ENCODE peak calls at places on chromosomes 3 and 15, in eight cellular contexts. One of them, this sample, is unnamed.

GRCh38 chr3:30496496-30496966 is 109.9 kb upstream of the TGFBR2 start:
- DNase-seq in GM06990: no peak
- DNase-seq in AG09319: no peak
- DNase-seq in nephron progenitor cell: no peak
- DNase-seq in GM12865: no peak
- DNase-seq in GM23338: no peak
- DNase-seq in heart right ventricle: no peak
- DNase-seq in RWPE1: no peak
- DNase-seq in this sample: no peak

GRCh38 chr3:47162695-47163022 is 1.3 kb downstream of the SETD2 start:
- DNase-seq in GM06990: no peak
- DNase-seq in AG09319: no peak
- DNase-seq in nephron progenitor cell: no peak
- DNase-seq in GM12865: no peak
- DNase-seq in GM23338: no peak
- DNase-seq in heart right ventricle: no peak
- DNase-seq in RWPE1: no peak
- DNase-seq in this sample: no peak

GRCh38 chr3:116927918-116928317 is 218.3 kb downstream of the TUSC7 start:
- DNase-seq in GM06990: no peak
- DNase-seq in AG09319: no peak
- DNase-seq in nephron progenitor cell: no peak
- DNase-seq in GM12865: no peak
- DNase-seq in GM23338: peak
- DNase-seq in heart right ventricle: no peak
- DNase-seq in RWPE1: no peak
- DNase-seq in this sample: no peak

GRCh38 chr3:37989821-37990480 is 635 bp upstream of the VILL start:
- DNase-seq in GM06990: no peak
- DNase-seq in AG09319: no peak
- DNase-seq in nephron progenitor cell: no peak
- DNase-seq in GM12865: no peak
- DNase-seq in GM23338: no peak
- DNase-seq in heart right ventricle: no peak
- DNase-seq in RWPE1: no peak
- DNase-seq in this sample: no peak

GRCh38 chr3:125165189-125165947 is 47.2 kb downstream of the SLC12A8 start:
- DNase-seq in GM06990: no peak
- DNase-seq in AG09319: no peak
- DNase-seq in nephron progenitor cell: peak
- DNase-seq in GM12865: peak
- DNase-seq in GM23338: peak
- DNase-seq in heart right ventricle: peak
- DNase-seq in RWPE1: no peak
- DNase-seq in this sample: peak

GRCh38 chr3:43468141-43468540 is 153.7 kb downstream of the ANO10 start:
- DNase-seq in GM06990: no peak
- DNase-seq in AG09319: no peak
- DNase-seq in nephron progenitor cell: no peak
- DNase-seq in GM12865: no peak
- DNase-seq in GM23338: no peak
- DNase-seq in heart right ventricle: no peak
- DNase-seq in RWPE1: no peak
- DNase-seq in this sample: no peak

GRCh38 chr3:131756405-131756804 is 253.6 kb upstream of the MRPL3 start:
- DNase-seq in GM06990: no peak
- DNase-seq in AG09319: no peak
- DNase-seq in nephron progenitor cell: no peak
- DNase-seq in GM12865: no peak
- DNase-seq in GM23338: peak
- DNase-seq in heart right ventricle: no peak
- DNase-seq in RWPE1: no peak
- DNase-seq in this sample: no peak

GRCh38 chr15:78049691-78050440 is 27.6 kb downstream of the TBC1D2B start:
- DNase-seq in GM06990: no peak
- DNase-seq in AG09319: no peak
- DNase-seq in nephron progenitor cell: no peak
- DNase-seq in GM12865: peak
- DNase-seq in GM23338: no peak
- DNase-seq in heart right ventricle: no peak
- DNase-seq in RWPE1: no peak
- DNase-seq in this sample: no peak

GRCh38 chr15:90482124-90483011 is 47.4 kb upstream of the CRTC3 start:
- DNase-seq in GM06990: no peak
- DNase-seq in AG09319: peak
- DNase-seq in nephron progenitor cell: peak
- DNase-seq in GM12865: peak
- DNase-seq in GM23338: peak
- DNase-seq in heart right ventricle: no peak
- DNase-seq in RWPE1: peak
- DNase-seq in this sample: peak

GRCh38 chr15:83890584-83890983 is 236.7 kb downstream of the ADAMTSL3 start:
- DNase-seq in GM06990: no peak
- DNase-seq in AG09319: no peak
- DNase-seq in nephron progenitor cell: no peak
- DNase-seq in GM12865: no peak
- DNase-seq in GM23338: no peak
- DNase-seq in heart right ventricle: no peak
- DNase-seq in RWPE1: no peak
- DNase-seq in this sample: no peak

GRCh38 chr15:99279783-99280307 is 28.6 kb downstream of the LRRC28 start:
- DNase-seq in GM06990: no peak
- DNase-seq in AG09319: no peak
- DNase-seq in nephron progenitor cell: no peak
- DNase-seq in GM12865: no peak
- DNase-seq in GM23338: no peak
- DNase-seq in heart right ventricle: no peak
- DNase-seq in RWPE1: no peak
- DNase-seq in this sample: no peak

DNA sequence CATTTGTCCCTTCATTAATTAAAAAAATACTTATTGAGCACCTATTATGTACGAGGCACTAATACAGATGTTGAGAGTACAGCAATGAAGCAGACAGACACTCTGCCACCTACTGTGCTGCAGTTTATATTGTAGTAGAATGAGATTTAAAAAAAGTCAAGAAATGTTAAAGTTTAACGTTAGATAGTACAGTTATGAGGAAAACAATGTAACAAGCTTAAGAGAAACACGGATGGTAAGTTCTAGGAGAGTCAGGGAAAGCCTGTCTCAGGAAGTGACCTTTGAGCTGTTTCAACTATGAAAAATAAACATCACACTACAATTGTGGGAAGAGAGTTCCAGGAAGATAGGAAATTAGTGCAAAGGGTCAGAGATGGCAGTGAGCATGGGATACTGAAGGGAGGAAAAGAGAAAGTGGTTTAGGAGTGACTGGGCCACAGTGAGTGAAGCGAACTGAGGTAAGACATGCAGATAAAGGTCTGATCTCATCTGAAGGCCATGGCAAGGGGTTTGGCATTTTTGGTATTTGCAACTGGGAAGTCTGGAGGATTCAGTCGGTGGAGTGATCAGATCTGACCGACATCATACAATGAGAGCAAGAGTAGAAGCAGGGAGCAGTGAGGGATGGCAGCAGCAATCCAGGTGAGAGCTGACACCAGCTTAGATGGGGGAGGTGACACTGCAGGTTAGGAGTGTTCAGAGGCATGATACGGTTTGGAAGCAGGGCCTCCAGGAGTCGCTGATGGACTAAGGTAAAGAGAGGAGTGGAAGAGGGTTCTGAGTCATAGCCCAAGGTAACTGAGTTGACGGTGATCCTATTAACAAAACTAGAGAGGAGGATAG is 28.5 kb downstream of the PLSCR4 start:
- DNase-seq in GM06990: no peak
- DNase-seq in AG09319: no peak
- DNase-seq in nephron progenitor cell: no peak
- DNase-seq in GM12865: no peak
- DNase-seq in GM23338: peak
- DNase-seq in heart right ventricle: no peak
- DNase-seq in RWPE1: peak
- DNase-seq in this sample: no peak
- TF ChIP-seq CTCF in GM06990: no peak
- TF ChIP-seq CTCF in AG09319: no peak
- TF ChIP-seq CTCF in nephron progenitor cell: no peak
- TF ChIP-seq CTCF in GM12865: no peak
- TF ChIP-seq CTCF in GM23338: peak
- TF ChIP-seq CTCF in heart right ventricle: no peak
- TF ChIP-seq CTCF in RWPE1: no peak
- TF ChIP-seq CTCF in this sample: no peak

GRCh38 chr3:33883538-33884203 is 85.2 kb downstream of the PDCD6IP start:
- DNase-seq in GM06990: no peak
- DNase-seq in AG09319: no peak
- DNase-seq in nephron progenitor cell: peak
- DNase-seq in GM12865: peak
- DNase-seq in GM23338: peak
- DNase-seq in heart right ventricle: no peak
- DNase-seq in RWPE1: no peak
- DNase-seq in this sample: peak

GRCh38 chr3:33885496-33885895 is 87.1 kb downstream of the PDCD6IP start:
- DNase-seq in GM06990: no peak
- DNase-seq in AG09319: no peak
- DNase-seq in nephron progenitor cell: no peak
- DNase-seq in GM12865: no peak
- DNase-seq in GM23338: no peak
- DNase-seq in heart right ventricle: no peak
- DNase-seq in RWPE1: no peak
- DNase-seq in this sample: no peak

GRCh38 chr3:33884701-33885100 is 86.3 kb downstream of the PDCD6IP start:
- DNase-seq in GM06990: no peak
- DNase-seq in AG09319: no peak
- DNase-seq in nephron progenitor cell: no peak
- DNase-seq in GM12865: no peak
- DNase-seq in GM23338: no peak
- DNase-seq in heart right ventricle: no peak
- DNase-seq in RWPE1: no peak
- DNase-seq in this sample: no peak

GRCh38 chr3:33886015-33886414 is 87.6 kb downstream of the PDCD6IP start:
- DNase-seq in GM06990: no peak
- DNase-seq in AG09319: no peak
- DNase-seq in nephron progenitor cell: no peak
- DNase-seq in GM12865: no peak
- DNase-seq in GM23338: no peak
- DNase-seq in heart right ventricle: no peak
- DNase-seq in RWPE1: peak
- DNase-seq in this sample: no peak

DNA sequence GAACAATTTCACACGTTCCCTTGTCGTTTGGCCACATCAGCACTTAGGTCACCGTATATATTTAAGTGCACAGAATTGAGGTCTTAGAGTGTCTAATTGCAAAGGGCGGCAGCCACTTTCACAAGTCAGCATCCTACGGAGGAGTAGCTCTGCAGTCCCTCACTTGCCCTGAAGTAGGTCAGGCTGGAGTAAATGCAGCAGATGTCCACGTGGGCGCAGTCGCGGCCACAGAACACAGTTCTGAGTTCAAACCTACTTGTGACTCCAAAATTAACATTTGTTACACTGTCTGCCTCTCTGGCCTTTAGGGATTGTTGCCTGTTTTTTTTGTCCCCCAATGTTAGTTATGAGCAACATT is 85.8 kb downstream of the PDCD6IP start:
- DNase-seq in GM06990: no peak
- DNase-seq in AG09319: no peak
- DNase-seq in nephron progenitor cell: no peak
- DNase-seq in GM12865: peak
- DNase-seq in GM23338: peak
- DNase-seq in heart right ventricle: no peak
- DNase-seq in RWPE1: no peak
- DNase-seq in this sample: no peak
- TF ChIP-seq CTCF in GM06990: no peak
- TF ChIP-seq CTCF in AG09319: no peak
- TF ChIP-seq CTCF in nephron progenitor cell: no peak
- TF ChIP-seq CTCF in GM12865: no peak
- TF ChIP-seq CTCF in GM23338: peak
- TF ChIP-seq CTCF in heart right ventricle: peak
- TF ChIP-seq CTCF in RWPE1: no peak
- TF ChIP-seq CTCF in this sample: peak

GRCh38 chr15:101099183-101099582 is 152.7 kb downstream of the CHSY1 start:
- DNase-seq in GM06990: no peak
- DNase-seq in AG09319: no peak
- DNase-seq in nephron progenitor cell: no peak
- DNase-seq in GM12865: no peak
- DNase-seq in GM23338: no peak
- DNase-seq in heart right ventricle: no peak
- DNase-seq in RWPE1: no peak
- DNase-seq in this sample: no peak
- TF ChIP-seq CTCF in GM06990: no peak
- TF ChIP-seq CTCF in AG09319: no peak
- TF ChIP-seq CTCF in nephron progenitor cell: no peak
- TF ChIP-seq CTCF in GM12865: no peak
- TF ChIP-seq CTCF in GM23338: peak
- TF ChIP-seq CTCF in heart right ventricle: no peak
- TF ChIP-seq CTCF in RWPE1: no peak
- TF ChIP-seq CTCF in this sample: no peak

GRCh38 chr3:58249358-58250092 is 11.9 kb downstream of the ABHD6 start:
- DNase-seq in GM06990: no peak
- DNase-seq in AG09319: no peak
- DNase-seq in nephron progenitor cell: peak
- DNase-seq in GM12865: no peak
- DNase-seq in GM23338: peak
- DNase-seq in heart right ventricle: no peak
- DNase-seq in RWPE1: no peak
- DNase-seq in this sample: no peak

GRCh38 chr3:58251653-58252052 is 14.1 kb downstream of the ABHD6 start:
- DNase-seq in GM06990: no peak
- DNase-seq in AG09319: no peak
- DNase-seq in nephron progenitor cell: no peak
- DNase-seq in GM12865: no peak
- DNase-seq in GM23338: no peak
- DNase-seq in heart right ventricle: no peak
- DNase-seq in RWPE1: no peak
- DNase-seq in this sample: no peak

GRCh38 chr3:58254144-58254543 is 16.6 kb downstream of the ABHD6 start:
- DNase-seq in GM06990: no peak
- DNase-seq in AG09319: no peak
- DNase-seq in nephron progenitor cell: no peak
- DNase-seq in GM12865: no peak
- DNase-seq in GM23338: no peak
- DNase-seq in heart right ventricle: no peak
- DNase-seq in RWPE1: no peak
- DNase-seq in this sample: no peak

GRCh38 chr3:58246148-58247051 is 8.8 kb downstream of the ABHD6 start:
- DNase-seq in GM06990: no peak
- DNase-seq in AG09319: no peak
- DNase-seq in nephron progenitor cell: no peak
- DNase-seq in GM12865: no peak
- DNase-seq in GM23338: no peak
- DNase-seq in heart right ventricle: no peak
- DNase-seq in RWPE1: no peak
- DNase-seq in this sample: no peak

DNA sequence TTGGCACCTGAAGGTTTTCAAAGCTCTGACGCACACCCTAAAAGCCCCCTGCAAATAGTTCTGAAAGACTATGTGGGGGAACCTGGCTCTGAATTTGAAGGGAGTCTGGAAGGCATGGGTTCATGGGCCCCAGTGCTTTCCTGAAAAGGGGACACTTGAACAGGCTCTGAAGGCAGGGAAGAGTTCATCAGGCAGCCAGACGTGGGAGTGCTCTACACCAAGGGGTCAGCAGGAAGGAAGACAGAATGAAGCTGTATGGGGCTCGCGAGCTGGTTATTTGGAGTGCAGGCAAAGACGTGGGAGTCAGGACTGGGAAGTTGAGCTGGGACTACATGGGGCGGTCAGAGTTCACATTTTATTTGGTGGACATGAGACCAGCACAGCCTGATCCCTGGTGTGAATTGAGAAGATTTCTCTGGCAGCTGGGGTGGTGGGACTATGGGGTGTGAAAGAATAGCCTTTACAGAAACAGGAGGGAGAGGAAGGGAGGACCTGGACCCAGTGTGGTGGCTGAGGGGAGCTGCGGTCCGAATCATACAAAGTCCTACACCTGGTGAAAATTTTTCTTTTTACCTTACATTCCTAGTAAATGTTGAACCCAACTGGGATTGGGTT is 12.6 kb downstream of the ABHD6 start:
- DNase-seq in GM06990: no peak
- DNase-seq in AG09319: no peak
- DNase-seq in nephron progenitor cell: peak
- DNase-seq in GM12865: no peak
- DNase-seq in GM23338: no peak
- DNase-seq in heart right ventricle: no peak
- DNase-seq in RWPE1: no peak
- DNase-seq in this sample: no peak
- TF ChIP-seq CTCF in GM06990: no peak
- TF ChIP-seq CTCF in AG09319: no peak
- TF ChIP-seq CTCF in nephron progenitor cell: no peak
- TF ChIP-seq CTCF in GM12865: no peak
- TF ChIP-seq CTCF in GM23338: no peak
- TF ChIP-seq CTCF in heart right ventricle: no peak
- TF ChIP-seq CTCF in RWPE1: no peak
- TF ChIP-seq CTCF in this sample: no peak